ENCODE peak calls at places on chromosomes 3 and 15, in nine cellular contexts. D, R, T, A, J, I, K, H and V are unnamed samples. For H3K9me3, the result is how much of the 10 kb centered on the place peaks cover.

GRCh38 chr3:152149832-152150231 is 118.9 kb upstream of the MBNL1 start:
- DNase-seq in K (no peak), A (no peak), H (no peak), R (no peak), D (peak), J (no peak), T (no peak), I (no peak), V (no peak)

GRCh38 chr3:163939926-163940325 is 1138.4 kb downstream of the SI start:
- DNase-seq in H (peak), K (no peak), J (peak), A (peak), R (no peak), T (peak), D (no peak), I (no peak), V (no peak)

GRCh38 chr15:58742424-58743160 is 6.9 kb downstream of the ADAM10 start:
- DNase-seq in D (peak), T (no peak), A (no peak), R (no peak), J (no peak), H (peak), K (peak), I (no peak), V (no peak)

GRCh38 chr3:99774467-99774866 is 43.2 kb upstream of the CMSS1 start:
- DNase-seq in K (peak), A (no peak), T (no peak), J (no peak), H (peak), I (no peak), R (no peak), D (peak), V (no peak)

GRCh38 chr15:90956551-90957104 is 1.9 kb downstream of the RCCD1 start:
- DNase-seq in T (peak), K (peak), H (peak), D (peak), A (peak), I (no peak), J (peak), R (peak), V (peak)

GRCh38 chr3:51332156-51332555 is 52.9 kb upstream of the MANF start:
- DNase-seq in J (no peak), A (no peak), H (no peak), D (no peak), R (no peak), T (peak), K (no peak), I (no peak), V (no peak)

GRCh38 chr15:73600413-73601050 is 32.7 kb downstream of the NPTN start:
- DNase-seq in T (no peak), H (peak), D (no peak), J (no peak), I (no peak), K (no peak), R (no peak), A (no peak), V (no peak)

GRCh38 chr15:32717290-32718081 is at the start of gene GREM1:
- DNase-seq in I (no peak), R (no peak), J (peak), T (peak), K (no peak), D (peak), A (peak), H (peak), V (no peak)

GRCh38 chr3:170738756-170739155 is 131.2 kb downstream of the RPL22L1 start:
- DNase-seq in A (no peak), J (no peak), R (no peak), T (no peak), D (no peak), I (no peak), K (no peak), H (no peak), V (no peak)

GRCh38 chr3:13927295-13927694 is 47.4 kb upstream of the WNT7A start:
- DNase-seq in K (no peak), I (no peak), H (no peak), A (peak), T (peak), J (no peak), D (peak), R (no peak), V (no peak)

GRCh38 chr3:184168363-184169120 is 6.1 kb upstream of the AP2M1 start:
- DNase-seq in D (peak), H (peak), K (no peak), R (no peak), I (no peak), A (no peak), T (peak), J (no peak), V (no peak)

GRCh38 chr15:80182611-80183210 is 29.9 kb downstream of the FAH start:
- DNase-seq in K (peak), R (no peak), T (no peak), J (no peak), D (peak), A (no peak), I (no peak), H (peak), V (no peak)

GRCh38 chr3:4063916-4064592 is 239.1 kb upstream of the SETMAR start:
- DNase-seq in H (no peak), J (no peak), I (no peak), T (no peak), K (no peak), R (no peak), A (no peak), D (no peak), V (no peak)

GRCh38 chr3:64093825-64094712 is 70.8 kb upstream of the PSMD6 start:
- DNase-seq in R (no peak), H (no peak), T (no peak), J (no peak), D (no peak), A (no peak), K (peak), I (no peak), V (no peak)

GRCh38 chr3:167228135-167228534 is 152.0 kb downstream of the ZBBX start:
- DNase-seq in H (peak), D (peak), A (no peak), T (no peak), K (no peak), R (no peak), I (no peak), J (no peak), V (no peak)

GRCh38 chr3:16883057-16883725 is 1.6 kb upstream of the PLCL2 start:
- DNase-seq in I (no peak), J (peak), D (no peak), A (peak), T (no peak), H (no peak), R (no peak), K (no peak), V (no peak)

GRCh38 chr3:68067314-68067713 is 412.9 kb upstream of the SUCLG2 start:
- DNase-seq in H (no peak), R (no peak), K (no peak), T (no peak), J (no peak), D (no peak), A (no peak), I (no peak), V (no peak)

GRCh38 chr3:169865176-169865800 is 4.4 kb downstream of the LRRC31 start:
- DNase-seq in T (peak), I (no peak), K (no peak), R (no peak), H (no peak), D (no peak), A (no peak), J (no peak), V (no peak)

GRCh38 chr3:35900079-35900478 is 260.8 kb downstream of the ARPP21 start:
- DNase-seq in T (peak), R (no peak), A (no peak), H (no peak), J (no peak), D (no peak), K (no peak), I (no peak), V (no peak)

GRCh38 chr3:177337548-177338331 is 140.5 kb upstream of the TBL1XR1 start:
- DNase-seq in I (no peak), T (no peak), J (no peak), D (peak), A (no peak), H (peak), R (no peak), K (no peak), V (no peak)

GRCh38 chr3:115004201-115005140 is 142.6 kb downstream of the ZBTB20 start:
- DNase-seq in I (no peak), K (no peak), J (no peak), T (no peak), R (no peak), D (no peak), A (no peak), H (no peak), V (no peak)

GRCh38 chr3:157582634-157582968 is 79.4 kb upstream of the VEPH1 start:
- DNase-seq in D (no peak), A (no peak), R (no peak), H (no peak), I (no peak), K (no peak), J (no peak), T (no peak), V (no peak)

GRCh38 chr15:67064607-67065530 is 533 bp upstream of the SMAD3 start:
- DNase-seq in D (no peak), I (peak), K (peak), H (no peak), T (peak), J (peak), R (no peak), A (peak), V (no peak)

GRCh38 chr3:137771401-137772230 is 7.5 kb downstream of the SOX14 start:
- DNase-seq in D (no peak), T (peak), J (peak), A (peak), H (no peak), I (no peak), K (no peak), R (no peak), V (no peak)

GRCh38 chr15:100083572-100083971 is 258.2 kb downstream of the ADAMTS17 start:
- DNase-seq in R (no peak), T (no peak), A (no peak), D (no peak), I (no peak), J (no peak), H (no peak), K (no peak), V (no peak)

GRCh38 chr3:16583551-16583950 is 21.7 kb downstream of the DAZL start:
- DNase-seq in T (no peak), D (no peak), J (no peak), K (no peak), R (no peak), A (no peak), H (no peak), I (no peak), V (no peak)

GRCh38 chr3:193544289-193544688 is 10.4 kb downstream of the ATP13A4 start:
- DNase-seq in T (no peak), J (no peak), K (no peak), D (no peak), A (no peak), I (no peak), H (no peak), R (no peak), V (no peak)

GRCh38 chr15:61605343-61605742 is 376.2 kb upstream of the RORA start:
- DNase-seq in R (no peak), K (no peak), D (no peak), T (no peak), H (no peak), I (no peak), A (no peak), J (no peak), V (no peak)

GRCh38 chr3:109132801-109133473 is 3.6 kb upstream of the C3orf85 start:
- DNase-seq in K (no peak), A (no peak), H (peak), J (no peak), T (no peak), R (no peak), I (no peak), D (peak), V (no peak)

GRCh38 chr3:158918008-158918407 is 116.2 kb downstream of the MFSD1 start:
- DNase-seq in J (peak), R (peak), D (peak), I (peak), H (peak), T (peak), K (peak), A (peak), V (no peak)

GRCh38 chr15:68868296-68868695 is 47.6 kb upstream of the ANP32A start:
- DNase-seq in I (no peak), K (no peak), J (no peak), R (no peak), D (no peak), T (no peak), A (no peak), H (no peak), V (no peak)

GRCh38 chr3:185397676-185398075 is 34.7 kb downstream of the MAP3K13 start:
- DNase-seq in K (no peak), R (no peak), I (no peak), A (no peak), H (no peak), D (no peak), J (no peak), T (no peak), V (no peak)

GRCh38 chr3:50525987-50526386 is 22.6 kb upstream of the CACNA2D2 start:
- DNase-seq in A (peak), J (peak), I (peak), R (peak), H (peak), K (no peak), T (peak), D (peak), V (peak)

GRCh38 chr3:98583766-98584165 is 9.6 kb downstream of the CPOX start:
- DNase-seq in J (no peak), R (no peak), K (no peak), A (no peak), I (peak), H (no peak), D (no peak), T (no peak), V (no peak)

GRCh38 chr3:98589331-98589870 is 4.0 kb downstream of the CPOX start:
- DNase-seq in I (no peak), R (no peak), J (no peak), K (no peak), T (no peak), A (no peak), H (no peak), D (peak), V (no peak)

GRCh38 chr3:98592345-98592935 is 971 bp downstream of the CPOX start:
- DNase-seq in K (no peak), D (no peak), T (no peak), H (no peak), R (no peak), I (no peak), A (no peak), J (no peak), V (no peak)

GRCh38 chr3:98584563-98584962 is 8.8 kb downstream of the CPOX start:
- DNase-seq in J (no peak), D (no peak), I (no peak), K (no peak), A (no peak), H (no peak), T (no peak), R (no peak), V (no peak)

DNA sequence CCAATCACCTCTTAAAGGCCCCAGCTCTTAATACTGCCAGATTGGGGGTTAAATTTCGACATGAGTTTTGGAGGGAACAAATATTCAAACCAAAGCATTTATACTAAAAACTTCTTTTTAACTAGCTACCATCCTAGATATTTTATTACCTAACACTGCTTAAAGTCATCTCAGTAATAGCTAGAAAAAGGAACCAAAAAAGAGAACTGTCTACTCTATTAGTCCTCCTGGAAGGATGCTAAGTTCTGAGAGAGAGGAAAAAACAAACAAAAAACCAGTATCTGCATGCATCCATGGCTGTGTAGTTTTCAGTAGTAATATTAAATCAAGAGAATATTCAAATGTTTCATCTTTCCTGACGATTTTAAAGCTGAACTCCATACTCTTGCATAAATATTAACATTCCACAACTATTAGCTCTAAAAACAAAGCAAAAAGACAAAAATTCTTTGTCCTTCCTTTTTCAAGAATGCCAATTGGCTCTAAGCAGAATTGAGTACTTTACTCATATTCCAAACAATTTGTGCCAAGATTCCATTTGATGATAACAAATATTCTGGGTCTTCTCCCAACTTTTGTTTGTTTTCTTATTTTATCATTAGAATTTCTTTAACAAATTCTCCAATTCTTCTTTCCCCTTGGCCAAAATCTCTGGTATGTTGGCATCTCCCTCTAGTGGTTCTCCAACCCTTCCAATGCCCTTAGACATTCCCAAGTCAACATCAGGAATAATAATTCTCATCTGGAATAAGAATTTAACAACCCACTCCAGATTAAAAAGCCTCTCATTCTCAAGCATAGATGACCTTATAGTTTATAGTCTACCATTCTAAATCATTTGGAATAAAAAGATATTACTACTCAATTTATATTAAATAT is 5.5 kb downstream of the CPOX start:
- DNase-seq in K (no peak), I (no peak), D (peak), T (no peak), J (no peak), R (no peak), A (no peak), H (no peak), V (no peak)
- TF ChIP-seq CTCF in K (peak), I (no peak), D (peak), T (peak), J (peak), R (no peak), A (peak), H (peak), V (no peak)

GRCh38 chr15:40558952-40559742 is 5.7 kb downstream of the CCDC32 start:
- DNase-seq in D (no peak), R (peak), A (no peak), T (no peak), K (no peak), J (no peak), I (peak), H (no peak), V (no peak)

GRCh38 chr15:40550381-40551037 is 14.3 kb downstream of the CCDC32 start:
- DNase-seq in K (no peak), D (no peak), T (no peak), I (no peak), R (peak), H (no peak), A (no peak), J (no peak), V (no peak)

GRCh38 chr15:40554164-40554530 is 10.7 kb downstream of the CCDC32 start:
- DNase-seq in R (peak), T (peak), A (peak), K (peak), H (no peak), J (peak), D (no peak), I (no peak), V (no peak)

GRCh38 chr15:40549894-40550293 is 14.9 kb downstream of the CCDC32 start:
- DNase-seq in I (peak), T (no peak), K (no peak), A (no peak), H (no peak), D (no peak), J (no peak), R (peak), V (no peak)

DNA sequence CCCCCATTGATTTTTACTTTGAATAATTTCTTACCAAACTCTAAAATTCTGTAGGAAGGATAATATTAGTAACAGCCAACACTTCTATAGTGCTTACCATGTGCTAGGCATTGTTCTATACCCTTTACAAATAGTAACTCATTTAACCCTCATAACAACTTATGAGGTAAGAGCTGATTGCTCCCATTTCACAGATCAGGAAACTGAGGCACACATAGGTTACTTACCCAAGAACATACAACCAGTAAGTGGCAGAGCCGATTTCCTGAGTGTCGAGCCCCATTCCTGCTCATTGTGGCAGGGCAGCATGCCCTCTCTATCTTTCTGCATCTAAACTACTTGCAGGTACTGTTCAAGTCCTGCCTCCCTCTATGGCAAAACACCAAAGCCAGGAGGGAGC is 9.0 kb downstream of the CCDC32 start:
- DNase-seq in R (peak), H (no peak), I (no peak), A (no peak), T (no peak), D (no peak), K (no peak), J (no peak), V (no peak)
- H3K9me3 ChIP-seq in R (under half), H (under half), I (under half), A (under half), T (under half), D (under half), K (under half), J (under half), V (under half)

GRCh38 chr3:179887566-179887965 is 149.2 kb downstream of the PEX5L start:
- DNase-seq in D (no peak), H (no peak), J (peak), T (no peak), R (no peak), K (no peak), A (no peak), I (no peak), V (no peak)

GRCh38 chr3:179880868-179881267 is 155.9 kb downstream of the PEX5L start:
- DNase-seq in A (no peak), I (no peak), D (no peak), R (no peak), J (peak), H (no peak), T (peak), K (no peak), V (no peak)

GRCh38 chr3:179884136-179884535 is 152.6 kb downstream of the PEX5L start:
- DNase-seq in R (no peak), A (no peak), J (no peak), K (no peak), D (no peak), T (no peak), I (no peak), H (no peak), V (no peak)

GRCh38 chr3:179885950-179886349 is 150.8 kb downstream of the PEX5L start:
- DNase-seq in I (no peak), T (no peak), R (no peak), J (no peak), H (no peak), K (no peak), D (no peak), A (no peak), V (no peak)

GRCh38 chr3:179882322-179882721 is 154.4 kb downstream of the PEX5L start:
- DNase-seq in K (peak), I (no peak), H (peak), T (peak), J (peak), A (peak), R (peak), D (no peak), V (no peak)
- H3K9ac ChIP-seq in K (no peak), I (no peak), H (no peak), T (no peak), J (no peak), A (no peak), R (no peak), D (no peak), V (no peak)

DNA sequence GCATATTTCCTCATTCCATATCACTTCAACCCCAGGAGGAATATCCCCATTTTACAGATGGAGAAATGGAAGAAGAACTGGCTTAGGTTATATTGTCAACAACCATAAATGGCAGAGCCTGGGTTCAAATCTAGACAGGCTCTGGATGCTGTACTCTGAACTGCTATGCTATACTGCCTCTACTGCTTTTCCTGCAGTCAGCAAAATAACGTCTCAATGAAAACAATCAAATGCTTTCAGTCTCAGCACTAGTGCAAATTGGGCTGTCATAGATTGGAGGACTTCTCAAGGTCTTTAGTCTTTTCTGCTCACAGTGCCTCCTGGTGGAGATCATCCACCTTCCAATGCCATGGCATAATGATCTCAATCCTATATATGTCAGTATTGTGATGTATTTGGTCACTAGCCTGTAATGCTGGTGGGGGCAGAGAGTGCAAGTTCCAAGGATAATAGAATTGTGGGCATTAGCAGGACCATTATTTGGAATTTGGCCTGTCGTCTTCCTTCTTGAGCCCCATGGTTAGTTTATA is 285.0 kb downstream of the CLSTN2 start:
- DNase-seq in A (no peak), J (no peak), K (no peak), H (no peak), R (no peak), D (no peak), T (peak), I (peak), V (no peak)
- TF ChIP-seq CTCF in A (peak), J (peak), K (no peak), H (no peak), R (no peak), D (no peak), T (peak), I (peak), V (no peak)

GRCh38 chr3:105585-105984 is 91.0 kb upstream of the CHL1 start:
- DNase-seq in H (no peak), R (no peak), J (peak), A (no peak), T (no peak), K (no peak), I (no peak), D (no peak), V (no peak)
- H3K9me3 ChIP-seq in H (under half), R (under half), J (under half), A (under half), T (half or more), K (under half), I (under half), D (under half), V (under half)

GRCh38 chr15:36406366-36406765 is 173.1 kb upstream of the CDIN1 start:
- DNase-seq in D (no peak), T (no peak), I (no peak), J (no peak), A (no peak), R (no peak), K (no peak), H (no peak), V (no peak)
- H3K9ac ChIP-seq in D (no peak), T (no peak), I (no peak), J (no peak), A (no peak), R (no peak), K (no peak), H (no peak), V (no peak)